ENCODE peak calls at places on chromosomes 3 and 15, in nine cellular contexts. B, E, V, U, R, C, O, F and X are unnamed samples.

GRCh38 chr3:193593666-193594025 is 638 bp downstream of the OPA1 start:
- DNase-seq in B (no peak), E (peak; percentile 29), V (no peak), U (no peak), R (peak; percentile 24), C (peak; percentile 30), O (no peak), F (peak; percentile 4), X (peak; percentile 60)

GRCh38 chr3:17982211-17982880 is 239.9 kb upstream of the TBC1D5 start:
- DNase-seq in B (no peak), E (no peak), V (no peak), U (no peak), R (no peak), C (no peak), O (no peak), F (no peak), X (no peak)

GRCh38 chr3:156583469-156583868 is 28.6 kb upstream of the SSR3 start:
- DNase-seq in B (no peak), E (no peak), V (no peak), U (no peak), R (no peak), C (no peak), O (no peak), F (no peak), X (no peak)

GRCh38 chr3:194212021-194212868 is 76.3 kb downstream of the HES1 start:
- DNase-seq in B (no peak), E (no peak), V (no peak), U (no peak), R (no peak), C (no peak), O (peak; percentile 74), F (no peak), X (no peak)

GRCh38 chr3:128846501-128846900 is 32.9 kb upstream of the ACAD9 start:
- DNase-seq in B (no peak), E (no peak), V (no peak), U (no peak), R (no peak), C (no peak), O (no peak), F (no peak), X (no peak)

GRCh38 chr15:31338318-31338878 is 11.8 kb downstream of the KLF13 start:
- DNase-seq in B (no peak), E (no peak), V (no peak), U (no peak), R (no peak), C (peak; percentile 5), O (no peak), F (no peak), X (no peak)

GRCh38 chr15:87439090-87439489 is 817.4 kb downstream of the NTRK3 start:
- DNase-seq in B (no peak), E (no peak), V (no peak), U (no peak), R (no peak), C (no peak), O (no peak), F (no peak), X (no peak)

GRCh38 chr3:160379628-160380214 is 19.3 kb downstream of the IFT80 start:
- DNase-seq in B (no peak), E (peak; percentile 42), V (no peak), U (no peak), R (no peak), C (no peak), O (peak; percentile 33), F (no peak), X (no peak)

GRCh38 chr3:179701176-179701827 is 48.5 kb downstream of the USP13 start:
- DNase-seq in B (no peak), E (no peak), V (no peak), U (no peak), R (no peak), C (no peak), O (no peak), F (no peak), X (no peak)

GRCh38 chr3:152574461-152575079 is 260.4 kb upstream of the P2RY1 start:
- DNase-seq in B (peak; percentile 49), E (peak; percentile 20), V (peak; percentile 69), U (peak; percentile 66), R (peak; percentile 36), C (peak; percentile 75), O (peak; percentile 39), F (no peak), X (peak; percentile 81)

GRCh38 chr15:93087825-93088199 is 1.2 kb downstream of the RGMA start:
- DNase-seq in B (peak; percentile 68), E (peak; percentile 52), V (peak; percentile 93), U (peak; percentile 76), R (peak; percentile 76), C (peak; percentile 62), O (peak; percentile 82), F (peak; percentile 48), X (peak; percentile 73)

GRCh38 chr3:49174586-49174985 is 3.2 kb downstream of the KLHDC8B start:
- DNase-seq in B (no peak), E (no peak), V (no peak), U (no peak), R (no peak), C (no peak), O (no peak), F (no peak), X (no peak)
- H3K4me1 ChIP-seq in B (peaks cover 27% of the 10 kb centered on the region), E (peaks cover 7% of the 10 kb centered on the region), V (peaks cover 84% of the 10 kb centered on the region), U (peaks cover 44% of the 10 kb centered on the region), R (peaks cover 20% of the 10 kb centered on the region), C (peaks cover 16% of the 10 kb centered on the region), O (peaks cover 25% of the 10 kb centered on the region), F (peaks cover 16% of the 10 kb centered on the region), X (peaks cover 30% of the 10 kb centered on the region)

DNA sequence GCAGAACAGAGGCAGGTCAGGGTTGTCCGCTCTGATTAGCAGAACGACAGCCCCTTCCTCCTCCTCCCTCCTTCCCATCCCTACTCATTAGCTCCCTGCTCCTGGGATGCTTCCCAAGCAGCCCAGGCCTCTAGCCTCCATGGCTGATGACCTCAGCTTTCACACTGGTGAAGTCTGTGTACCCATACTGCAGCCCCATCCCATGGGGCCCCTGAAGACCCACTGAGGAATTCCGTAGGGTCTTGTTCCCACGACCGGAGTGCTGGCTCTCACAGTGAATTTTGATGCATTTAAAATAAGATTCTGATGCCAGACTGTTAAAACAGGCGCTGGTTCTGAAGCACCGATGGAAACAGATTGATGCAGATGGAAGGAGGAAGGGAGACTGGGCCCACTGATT is 36.1 kb downstream of the GOLGA6A start:
- DNase-seq in B (no peak), E (no peak), V (no peak), U (no peak), R (no peak), C (no peak), O (no peak), F (no peak), X (no peak)
- H3K4me1 ChIP-seq in B (no peaks in the 10 kb centered on the region), E (peaks cover 9% of the 10 kb centered on the region), V (peaks cover 41% of the 10 kb centered on the region), U (peaks cover 23% of the 10 kb centered on the region), R (peaks cover 7% of the 10 kb centered on the region), C (peaks cover 13% of the 10 kb centered on the region), O (peaks cover 4% of the 10 kb centered on the region), F (peaks cover 10% of the 10 kb centered on the region), X (peaks cover 26% of the 10 kb centered on the region)

GRCh38 chr15:81329446-81329845 is 5.5 kb upstream of the STARD5 start:
- DNase-seq in B (no peak), E (no peak), V (no peak), U (no peak), R (no peak), C (no peak), O (no peak), F (no peak), X (no peak)

GRCh38 chr15:81327526-81327925 is 3.6 kb upstream of the STARD5 start:
- DNase-seq in B (no peak), E (peak; percentile 51), V (no peak), U (no peak), R (no peak), C (peak; percentile 91), O (no peak), F (no peak), X (peak; percentile 91)

GRCh38 chr15:81323944-81324881 is at the start of gene STARD5:
- DNase-seq in B (peak; percentile 99), E (peak; percentile 97), V (peak; percentile 98), U (peak; percentile 99), R (peak; percentile 99), C (peak; percentile 95), O (peak; percentile 96), F (peak; percentile 90), X (peak; percentile 100)

GRCh38 chr15:81323559-81323943 is 390 bp downstream of the STARD5 start:
- DNase-seq in B (no peak), E (no peak), V (no peak), U (no peak), R (no peak), C (no peak), O (no peak), F (no peak), X (no peak)

DNA sequence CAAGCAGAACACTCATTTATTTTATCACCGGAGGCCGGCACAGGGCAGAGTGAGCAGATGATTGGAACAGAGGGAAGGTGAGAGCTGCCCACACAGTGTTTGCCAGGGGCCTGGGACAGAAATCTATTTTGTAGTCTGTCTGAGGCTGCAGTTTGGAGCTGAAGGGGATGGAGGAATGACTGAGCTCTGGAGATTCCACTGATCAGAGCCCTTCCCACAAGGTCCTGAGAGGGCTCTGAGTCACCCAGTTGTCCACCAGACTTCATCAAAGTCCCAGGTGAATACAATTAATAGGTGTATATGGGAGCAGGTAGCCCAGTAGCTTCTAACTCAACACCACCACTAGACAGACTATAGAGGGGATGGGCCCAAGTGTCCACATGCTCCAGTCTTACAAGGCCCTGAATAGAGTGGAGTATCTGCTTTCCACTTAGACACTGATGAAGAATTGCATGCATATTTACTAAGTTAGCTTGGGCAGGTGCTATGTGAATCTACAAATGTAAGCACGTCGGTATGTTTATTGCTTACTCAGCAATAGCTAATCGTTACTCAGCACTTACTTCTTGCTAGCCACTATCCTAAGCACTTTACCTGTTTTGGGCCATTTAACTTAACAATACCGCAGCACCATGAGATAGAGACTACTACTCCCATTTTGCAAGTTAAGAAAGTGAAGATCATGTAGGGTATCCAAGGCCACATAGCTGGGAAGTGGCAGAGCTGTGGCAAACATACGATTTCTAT is 2.7 kb upstream of the STARD5 start:
- DNase-seq in B (no peak), E (peak; percentile 42), V (no peak), U (no peak), R (no peak), C (no peak), O (no peak), F (no peak), X (no peak)
- H3K4me1 ChIP-seq in B (no peaks in the 10 kb centered on the region), E (peaks cover 14% of the 10 kb centered on the region), V (peaks cover 23% of the 10 kb centered on the region), U (peaks cover 13% of the 10 kb centered on the region), R (peaks cover 8% of the 10 kb centered on the region), C (peaks cover 16% of the 10 kb centered on the region), O (no peaks in the 10 kb centered on the region), F (peaks cover 27% of the 10 kb centered on the region), X (peaks cover 38% of the 10 kb centered on the region)

GRCh38 chr3:191301017-191301416 is 28.2 kb upstream of the CCDC50 start:
- DNase-seq in B (no peak), E (no peak), V (no peak), U (no peak), R (no peak), C (no peak), O (no peak), F (no peak), X (no peak)

GRCh38 chr3:191294291-191294690 is 34.9 kb upstream of the CCDC50 start:
- DNase-seq in B (no peak), E (no peak), V (no peak), U (no peak), R (no peak), C (no peak), O (no peak), F (no peak), X (no peak)

GRCh38 chr3:191300422-191300821 is 28.8 kb upstream of the CCDC50 start:
- DNase-seq in B (no peak), E (no peak), V (no peak), U (no peak), R (no peak), C (no peak), O (no peak), F (no peak), X (no peak)

GRCh38 chr3:191292243-191292642 is 37.0 kb upstream of the CCDC50 start:
- DNase-seq in B (no peak), E (no peak), V (no peak), U (no peak), R (no peak), C (no peak), O (no peak), F (no peak), X (no peak)

GRCh38 chr3:191296041-191296541 is 33.1 kb upstream of the CCDC50 start:
- DNase-seq in B (no peak), E (no peak), V (no peak), U (no peak), R (no peak), C (no peak), O (no peak), F (no peak), X (no peak)
- H3K4me1 ChIP-seq in B (no peaks in the 10 kb centered on the region), E (no peaks in the 10 kb centered on the region), V (no peaks in the 10 kb centered on the region), U (no peaks in the 10 kb centered on the region), R (no peaks in the 10 kb centered on the region), C (no peaks in the 10 kb centered on the region), O (no peaks in the 10 kb centered on the region), F (no peaks in the 10 kb centered on the region), X (peaks cover 6% of the 10 kb centered on the region)